ENCODE peak calls at places on chromosomes 5 and 9, in eight cellular contexts. T is left lung; Q is lung; E is K562; Z is CD8-positive, alpha-beta memory T cell; A is cardiac muscle cell; X is GM23248; W is dorsolateral prefrontal cortex. P is an unnamed sample.
A peak's percentile ranks its signal among the peaks of the same experiment; 100 is the strongest.

GRCh38 chr5:124677999-124678385 is 68.4 kb downstream of the ZNF608 start:
- DNase-seq in W (no peak), X (no peak), A (no peak), Z (no peak), T (no peak), E (no peak), Q (no peak), P (no peak)

GRCh38 chr5:176741566-176742211 is 68.7 kb upstream of the UNC5A start:
- DNase-seq in T (no peak), E (no peak), Q (no peak), X (no peak), Z (no peak), A (no peak), W (peak; percentile 34), P (no peak)

GRCh38 chr9:133491656-133491925 is 12.7 kb upstream of the SLC2A6 start:
- DNase-seq in W (no peak), T (no peak), Q (no peak), Z (no peak), E (no peak), A (no peak), X (no peak), P (no peak)

GRCh38 chr9:6194934-6195333 is 20.7 kb upstream of the IL33 start:
- DNase-seq in Z (no peak), X (peak; percentile 31), E (peak; percentile 7), W (no peak), A (peak; percentile 19), T (no peak), Q (no peak), P (no peak)

GRCh38 chr5:154523704-154524103 is 45.7 kb upstream of the HAND1 start:
- DNase-seq in E (no peak), Z (no peak), X (peak; percentile 58), A (peak; percentile 14), T (no peak), Q (no peak), W (no peak), P (no peak)

GRCh38 chr5:84438456-84438855 is 53.8 kb upstream of the EDIL3 start:
- DNase-seq in W (no peak), Z (no peak), E (no peak), X (no peak), T (no peak), Q (no peak), A (no peak), P (no peak)

GRCh38 chr5:172178301-172179031 is 9.6 kb downstream of the STK10 start:
- DNase-seq in W (no peak), E (peak; percentile 70), Z (no peak), X (no peak), A (no peak), T (no peak), Q (no peak), P (no peak)

GRCh38 chr5:56979968-56980367 is 28.0 kb upstream of the MIER3 start:
- DNase-seq in Z (no peak), X (no peak), A (no peak), W (no peak), T (no peak), Q (no peak), E (no peak), P (no peak)

GRCh38 chr9:28064241-28064640 is 491.0 kb upstream of the C9orf72 start:
- DNase-seq in W (no peak), A (no peak), X (peak; percentile 5), Q (no peak), Z (no peak), T (no peak), E (no peak), P (no peak)

GRCh38 chr5:143699121-143699520 is 112.8 kb upstream of the HMHB1 start:
- DNase-seq in Q (no peak), Z (no peak), X (no peak), A (no peak), W (no peak), T (no peak), E (no peak), P (no peak)

GRCh38 chr5:143700994-143701393 is 111.0 kb upstream of the HMHB1 start:
- DNase-seq in T (no peak), A (no peak), Z (no peak), E (no peak), Q (no peak), W (no peak), X (peak; percentile 16), P (no peak)

GRCh38 chr5:143695941-143696340 is 116.0 kb upstream of the HMHB1 start:
- DNase-seq in Z (no peak), W (no peak), A (no peak), T (no peak), E (no peak), Q (no peak), X (no peak), P (no peak)

GRCh38 chr5:143696920-143697319 is 115.0 kb upstream of the HMHB1 start:
- DNase-seq in X (no peak), T (no peak), W (no peak), Z (no peak), E (no peak), A (no peak), Q (no peak), P (no peak)

DNA sequence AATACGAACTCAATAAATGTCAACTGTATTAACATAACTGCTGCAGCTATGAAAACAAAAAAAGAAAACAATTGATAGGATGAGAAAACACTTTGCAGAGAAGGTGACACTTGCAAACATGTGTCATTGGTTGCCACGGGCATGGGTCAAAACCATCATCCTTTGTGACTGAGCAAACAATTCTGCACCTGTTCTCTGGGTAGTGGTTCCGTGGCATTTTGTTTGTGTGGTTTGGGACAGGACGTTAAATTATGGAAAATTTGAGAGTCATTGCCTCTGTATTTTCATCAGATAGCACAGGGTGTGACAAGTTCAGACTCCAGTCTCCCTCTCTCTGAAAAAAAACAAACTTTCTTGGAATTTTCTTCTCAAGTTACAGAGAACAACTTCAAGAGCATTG is 113.4 kb upstream of the HMHB1 start:
- DNase-seq in W (no peak), Q (no peak), E (no peak), A (no peak), Z (no peak), X (no peak), T (no peak), P (no peak)
- H3K27ac ChIP-seq in W (no peak overlapping the region), Q (no peak overlapping the region), E (no peak overlapping the region), A (no peak overlapping the region), Z (no peak overlapping the region), X (no peak overlapping the region), T (no peak overlapping the region), P (no peak overlapping the region)

GRCh38 chr9:127187231-127187956 is 65.0 kb upstream of the ANGPTL2 start:
- DNase-seq in Q (peak; percentile 40), T (peak; percentile 60), E (peak; percentile 65), W (no peak), X (peak; percentile 99), Z (no peak), A (peak; percentile 98), P (no peak)

GRCh38 chr9:127188396-127188795 is 66.0 kb upstream of the ANGPTL2 start:
- DNase-seq in Z (no peak), E (no peak), W (no peak), T (no peak), A (no peak), X (no peak), Q (no peak), P (no peak)

GRCh38 chr9:127185181-127185580 is 62.7 kb upstream of the ANGPTL2 start:
- DNase-seq in W (no peak), X (no peak), E (no peak), Z (no peak), Q (no peak), A (no peak), T (peak; percentile 22), P (no peak)

GRCh38 chr9:127185931-127186781 is 63.7 kb upstream of the ANGPTL2 start:
- DNase-seq in T (peak; percentile 72), X (peak; percentile 97), W (peak; percentile 87), A (peak; percentile 98), Z (no peak), E (no peak), Q (peak; percentile 61), P (peak; percentile 70)

DNA sequence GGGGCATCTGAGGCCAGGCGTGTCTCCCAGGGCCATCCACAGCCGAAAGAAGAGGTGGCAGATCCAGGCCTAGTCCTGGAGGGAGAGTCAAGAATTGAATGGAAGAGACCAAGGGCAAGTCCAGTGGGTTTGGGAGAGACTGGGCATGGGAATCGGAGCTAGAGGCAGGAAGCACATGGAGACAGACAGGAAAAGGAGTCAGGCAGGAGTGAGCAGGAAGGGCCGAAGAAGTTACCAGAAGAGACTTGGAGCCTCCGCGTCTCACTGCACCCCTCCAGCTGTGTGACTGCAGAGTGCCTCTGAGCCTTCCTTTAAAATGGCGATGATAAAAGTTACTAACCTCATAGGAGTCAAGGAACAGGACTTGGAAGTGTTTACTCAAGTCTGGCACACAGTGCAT is 64.4 kb upstream of the ANGPTL2 start:
- DNase-seq in E (no peak), T (no peak), Q (no peak), Z (no peak), A (no peak), X (no peak), W (no peak), P (no peak)
- H3K27ac ChIP-seq in E (no peak overlapping the region), T (peak overlapping the region; percentile 78), Q (peak overlapping the region; percentile 79), Z (no peak overlapping the region), A (no peak overlapping the region), X (peak overlapping the region; percentile 99), W (peak overlapping the region; percentile 86), P (peak overlapping the region; percentile 69)

GRCh38 chr9:88949425-88949824 is 41.8 kb upstream of the S1PR3 start:
- DNase-seq in X (peak; percentile 33), E (peak; percentile 25), Z (no peak), A (peak; percentile 78), T (no peak), W (no peak), Q (peak; percentile 32), P (peak; percentile 20)
- H3K27ac ChIP-seq in X (no peak overlapping the region), E (no peak overlapping the region), Z (no peak overlapping the region), A (peak overlapping the region; percentile 77), T (no peak overlapping the region), W (no peak overlapping the region), Q (no peak overlapping the region), P (no peak overlapping the region)

GRCh38 chr9:15298362-15298761 is 8.7 kb downstream of the TTC39B start:
- DNase-seq in Z (peak; percentile 2), Q (no peak), A (no peak), W (no peak), X (no peak), T (no peak), E (no peak), P (no peak)

GRCh38 chr9:15295761-15296405 is 11.1 kb downstream of the TTC39B start:
- DNase-seq in E (no peak), T (no peak), W (no peak), A (peak; percentile 63), Z (no peak), Q (no peak), X (peak; percentile 89), P (no peak)

GRCh38 chr9:15293727-15294405 is 13.2 kb downstream of the TTC39B start:
- DNase-seq in X (peak; percentile 68), Q (no peak), T (no peak), Z (peak; percentile 10), W (no peak), A (peak; percentile 35), E (no peak), P (no peak)

GRCh38 chr9:15304620-15305019 is 2.4 kb downstream of the TTC39B start:
- DNase-seq in A (no peak), Z (no peak), W (no peak), X (no peak), Q (no peak), T (no peak), E (no peak), P (no peak)

DNA sequence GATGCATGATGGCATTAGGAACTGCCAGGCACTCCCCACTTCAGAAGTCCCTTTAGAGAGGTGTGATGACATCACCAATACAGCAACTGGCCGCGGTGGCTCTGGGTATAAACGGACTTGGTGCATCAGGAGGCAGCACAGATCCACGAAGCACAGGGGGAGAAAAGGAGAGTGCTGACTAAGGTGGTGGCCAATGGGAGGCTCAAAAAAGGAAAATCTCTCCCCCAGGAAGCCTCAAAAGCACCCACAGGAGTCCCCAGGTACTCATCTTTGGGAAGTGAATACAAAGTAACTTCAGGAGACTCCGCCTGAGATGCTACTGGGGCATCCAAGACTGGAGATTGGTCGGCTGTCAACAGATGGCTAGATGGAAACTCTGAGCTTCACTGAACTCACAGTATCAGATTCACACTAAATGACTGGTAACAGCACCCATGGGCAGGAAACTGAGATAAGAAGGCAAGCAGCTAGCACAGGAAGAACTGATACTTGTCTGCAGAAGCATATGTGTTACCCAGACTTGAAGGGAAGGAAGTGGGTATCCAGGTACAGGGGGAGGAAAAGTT is 7.6 kb downstream of the TTC39B start:
- DNase-seq in X (no peak), E (no peak), A (no peak), Z (peak; percentile 43), W (no peak), T (no peak), Q (no peak), P (no peak)
- H3K27ac ChIP-seq in X (no peak overlapping the region), E (no peak overlapping the region), A (no peak overlapping the region), Z (peak overlapping the region; percentile 65), W (no peak overlapping the region), T (peak overlapping the region; percentile 31), Q (peak overlapping the region; percentile 45), P (no peak overlapping the region)